ENCODE peak calls at places on chromosomes 1 and 21, in ten cellular contexts. X is EL; K is uterus; B is glomerular endothelial cell; T is D721Med; W is neural progenitor cell; J is ascending aorta; C is left lung; A is stimulated activated CD4-positive, alpha-beta T cell treated with anti-CD3 and anti-CD28 coated beads, Interleukin-12 subunit alpha, Interleukin-12 subunit beta, amount 100 ng/mL, for 24 hours; N is naive thymus-derived CD4-positive, alpha-beta T cell. G is an unnamed sample.

GRCh38 chr1:226640737-226641136 is 92.2 kb downstream of the STUM start:
- DNase-seq in X (no peak), K (peak; percentile 16), B (no peak), T (no peak), W (no peak), J (no peak), C (peak; percentile 58), A (no peak), N (no peak), G (no peak)

GRCh38 chr1:71049951-71050598 is 2.5 kb upstream of the PTGER3 start:
- DNase-seq in X (peak; percentile 68), K (no peak), B (peak; percentile 61), T (no peak), W (peak; percentile 75), J (no peak), C (no peak), A (no peak), N (no peak), G (no peak)

GRCh38 chr1:159587461-159587951 is at the start of gene APCS:
- DNase-seq in X (no peak), K (no peak), B (no peak), T (no peak), W (no peak), J (no peak), C (no peak), A (no peak), N (no peak), G (no peak)

GRCh38 chr21:28923439-28923975 is 69.2 kb downstream of the LTN1 start:
- DNase-seq in X (no peak), K (no peak), B (no peak), T (no peak), W (no peak), J (no peak), C (no peak), A (no peak), N (no peak), G (no peak)

GRCh38 chr1:216186816-216187215 is 236.4 kb downstream of the USH2A start:
- DNase-seq in X (peak; percentile 25), K (no peak), B (no peak), T (no peak), W (no peak), J (no peak), C (no peak), A (no peak), N (no peak), G (no peak)

GRCh38 chr1:204445860-204446412 is 34.3 kb upstream of the PPP1R15B start:
- DNase-seq in X (peak; percentile 53), K (no peak), B (no peak), T (no peak), W (peak; percentile 71), J (no peak), C (no peak), A (no peak), N (no peak), G (no peak)

GRCh38 chr21:14306143-14306907 is 76.6 kb downstream of the HSPA13 start:
- DNase-seq in X (peak; percentile 5), K (no peak), B (no peak), T (no peak), W (no peak), J (no peak), C (no peak), A (no peak), N (no peak), G (no peak)

GRCh38 chr1:155570593-155570990 is 8.0 kb upstream of the ASH1L start:
- DNase-seq in X (no peak), K (no peak), B (no peak), T (no peak), W (no peak), J (no peak), C (no peak), A (no peak), N (no peak), G (no peak)